ENCODE peak calls at places on chromosomes 11 and 22, in ten cellular contexts. H is ovary, M is stomach, U is transverse colon, F is psoas muscle, S is adrenal gland, D is IMR-90, T is lower lobe of right lung, J is WERI-Rb-1, L is body of pancreas. N is an unnamed sample.

GRCh38 chr11:65952052-65952521 is 6.8 kb downstream of the TSGA10IP start:
- DNase-seq in L (no peak), D (no peak), T (no peak), U (no peak), M (no peak), H (no peak), F (no peak), J (no peak), S (no peak), N (no peak)

GRCh38 chr11:130141561-130142341 is 17.8 kb upstream of the ST14 start:
- DNase-seq in T (no peak), H (no peak), S (peak; percentile 70), M (no peak), L (no peak), U (no peak), D (peak; percentile 35), J (no peak), F (no peak), N (no peak)

GRCh38 chr22:21909871-21910270 is 42.4 kb upstream of the MAPK1 start:
- DNase-seq in T (no peak), F (no peak), L (no peak), M (no peak), J (no peak), S (no peak), H (no peak), D (no peak), U (no peak), N (no peak)

GRCh38 chr11:2169001-2169370 is 2.6 kb downstream of the TH start:
- DNase-seq in U (no peak), J (no peak), M (no peak), L (no peak), F (no peak), S (no peak), D (no peak), T (no peak), H (no peak), N (no peak)

GRCh38 chr11:33391893-33392251 is 134.7 kb downstream of the HIPK3 start:
- DNase-seq in H (no peak), L (no peak), U (no peak), S (no peak), T (no peak), J (no peak), M (no peak), F (no peak), D (no peak), N (no peak)

GRCh38 chr11:59761985-59762384 is 6.8 kb downstream of the STX3 start:
- DNase-seq in T (no peak), L (no peak), M (no peak), S (peak; percentile 18), J (peak; percentile 89), U (no peak), D (no peak), H (no peak), F (no peak), N (no peak)

GRCh38 chr11:126647735-126648134 is 292.2 kb downstream of the ST3GAL4 start:
- DNase-seq in H (no peak), J (no peak), U (no peak), S (no peak), D (peak; percentile 87), T (no peak), M (no peak), F (no peak), L (no peak), N (no peak)

GRCh38 chr11:95923730-95924413 is at the start of gene MTMR2:
- DNase-seq in M (peak; percentile 75), D (peak; percentile 70), L (peak; percentile 68), H (peak; percentile 85), T (peak; percentile 84), S (peak; percentile 74), F (peak; percentile 74), U (peak; percentile 77), J (peak; percentile 84), N (peak; percentile 91)

GRCh38 chr11:36431429-36432092 is 78.5 kb downstream of the TRAF6 start:
- DNase-seq in U (peak; percentile 57), F (peak; percentile 71), H (peak; percentile 74), L (peak; percentile 59), T (no peak), D (peak; percentile 98), J (no peak), S (peak; percentile 87), M (peak; percentile 27), N (no peak)

GRCh38 chr22:49934891-49935557 is 16.6 kb downstream of the CRELD2 start:
- DNase-seq in D (peak; percentile 39), L (peak; percentile 86), S (peak; percentile 83), M (peak; percentile 88), J (peak; percentile 79), H (peak; percentile 87), T (peak; percentile 90), F (peak; percentile 92), U (peak; percentile 92), N (peak; percentile 95)
- H3K4me3 ChIP-seq in D (peak overlapping the region; percentile 30), L (no peak overlapping the region), S (no peak overlapping the region), M (peak overlapping the region; percentile 46), J (peak overlapping the region; percentile 42), H (peak overlapping the region; percentile 42), T (peak overlapping the region; percentile 66), F (peak overlapping the region; percentile 73), U (peak overlapping the region; percentile 44), N (peak overlapping the region; percentile 63)

DNA sequence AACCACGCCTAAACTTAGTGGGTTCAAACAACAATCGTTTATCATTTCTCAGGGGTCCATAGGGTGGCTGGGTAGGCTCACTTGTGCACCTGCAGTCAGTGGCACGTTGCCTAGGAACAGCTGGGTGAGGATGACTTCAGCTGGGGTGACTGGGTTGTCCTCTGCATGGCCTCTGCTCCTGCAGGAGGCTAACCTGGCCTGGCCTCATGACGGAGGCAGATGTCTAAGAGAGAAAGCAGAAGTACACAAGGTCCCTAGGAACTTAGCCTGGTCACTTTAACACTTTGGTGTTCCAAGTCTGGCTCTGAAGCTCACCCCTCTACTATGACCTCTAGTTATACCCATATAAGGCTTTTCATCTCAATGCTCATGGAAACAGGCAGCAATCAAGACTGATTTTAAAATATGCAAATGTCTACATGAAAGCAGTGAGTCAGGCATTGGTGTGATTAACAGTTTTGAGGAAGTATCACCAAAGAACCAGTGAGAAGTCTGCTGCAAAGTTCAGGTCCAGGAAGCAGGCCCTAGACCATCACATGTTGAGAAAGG is 10.8 kb downstream of the OLFML1 start:
- DNase-seq in L (peak; percentile 53), S (no peak), T (peak; percentile 58), D (no peak), J (no peak), F (no peak), H (no peak), M (no peak), U (peak; percentile 28), N (no peak)
- H3K27ac ChIP-seq in L (no peak overlapping the region), S (no peak overlapping the region), T (no peak overlapping the region), D (no peak overlapping the region), J (no peak overlapping the region), F (no peak overlapping the region), H (no peak overlapping the region), M (peak overlapping the region; percentile 39), U (no peak overlapping the region), N (no peak overlapping the region)

DNA sequence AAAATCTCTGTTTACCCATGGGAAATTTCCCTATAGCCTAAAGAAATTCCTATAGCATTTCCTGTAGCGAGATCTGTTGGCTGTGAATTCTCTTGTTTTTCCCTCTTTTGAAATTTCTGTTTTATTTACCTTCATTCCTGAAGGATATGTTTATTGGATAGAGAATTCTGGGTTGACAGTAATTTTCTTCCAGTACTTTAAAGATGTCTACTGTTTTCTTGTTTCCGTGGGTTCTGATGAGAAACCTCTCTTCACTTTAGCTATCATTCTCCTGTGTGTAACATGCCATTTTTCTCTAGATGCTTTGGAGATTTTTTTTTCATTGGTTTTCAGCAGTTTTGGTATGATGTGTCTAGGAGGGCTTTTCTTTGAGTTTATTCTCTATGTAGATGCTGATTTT is 77.5 kb upstream of the SORL1-AS1 start:
- DNase-seq in J (no peak), S (no peak), F (no peak), D (no peak), H (no peak), M (no peak), L (no peak), U (no peak), T (no peak), N (no peak)
- TF ChIP-seq CTCF in J (no peak), S (no peak), F (no peak), D (no peak), H (no peak), M (no peak), L (no peak), U (no peak), T (no peak), N (no peak)

DNA sequence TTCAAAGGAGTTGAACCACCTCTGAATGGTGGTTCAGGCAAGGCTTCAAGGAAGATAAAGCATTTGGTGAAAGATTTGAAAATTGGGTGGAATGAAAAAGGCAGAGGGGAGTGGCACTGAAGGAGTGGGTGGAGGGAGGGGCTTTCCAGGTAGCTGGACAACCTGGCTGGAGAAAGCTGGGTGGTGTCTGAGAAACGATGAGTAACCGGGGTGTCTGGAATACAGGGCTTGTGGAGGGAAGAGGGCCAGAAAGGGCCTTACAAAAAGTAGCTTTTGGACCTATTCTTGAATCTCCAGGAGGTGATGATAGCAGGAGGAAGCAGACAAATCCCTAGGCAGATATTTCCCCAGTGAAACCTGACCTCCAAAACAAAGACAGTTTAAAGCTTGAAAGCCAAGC is 99.3 kb downstream of the RASSF10 start:
- DNase-seq in F (no peak), U (no peak), M (no peak), S (no peak), L (no peak), T (no peak), H (no peak), J (no peak), D (no peak), N (no peak)
- H3K4me3 ChIP-seq in F (no peak overlapping the region), U (no peak overlapping the region), M (no peak overlapping the region), S (no peak overlapping the region), L (no peak overlapping the region), T (no peak overlapping the region), H (no peak overlapping the region), J (no peak overlapping the region), D (no peak overlapping the region), N (no peak overlapping the region)